ENCODE peak calls at places on chromosomes 3 and 15, in five cellular contexts. F is GM12864, O is cardiac muscle cell, V is transverse colon, G is fibroblast of pulmonary artery. C is an unnamed sample.

GRCh38 chr3:140509534-140509933 is 168.3 kb upstream of the TRIM42 start:
- DNase-seq in G (no peak), F (no peak), O (no peak), V (no peak), C (no peak)

GRCh38 chr3:188214442-188214841 is 60.5 kb downstream of the LPP start:
- DNase-seq in G (no peak), O (no peak), F (no peak), V (no peak), C (no peak)

GRCh38 chr15:68310178-68310810 is 32.7 kb downstream of the FEM1B start:
- DNase-seq in V (no peak), G (no peak), F (no peak), O (no peak), C (no peak)

GRCh38 chr3:142857056-142857455 is 31.8 kb downstream of the PCOLCE2 start:
- DNase-seq in G (peak; percentile 7), O (no peak), F (no peak), V (peak; percentile 27), C (no peak)

GRCh38 chr15:89167267-89168176 is 53.9 kb downstream of the RLBP1 start:
- DNase-seq in V (no peak), F (peak; percentile 47), G (peak; percentile 66), O (peak; percentile 53), C (no peak)

GRCh38 chr3:12960497-12960896 is 112.7 kb downstream of the IQSEC1 start:
- DNase-seq in O (no peak), G (no peak), F (no peak), V (no peak), C (no peak)

GRCh38 chr3:124519844-124520243 is 210.4 kb upstream of the UMPS start:
- DNase-seq in V (no peak), O (no peak), F (no peak), G (no peak), C (no peak)

GRCh38 chr15:22253676-22254408 is 173.5 kb downstream of the OR4M2 start:
- DNase-seq in G (no peak), O (no peak), F (peak; percentile 29), V (no peak), C (no peak)

GRCh38 chr3:170741756-170742530 is 128.1 kb downstream of the RPL22L1 start:
- DNase-seq in O (no peak), G (no peak), V (no peak), F (no peak), C (no peak)

GRCh38 chr3:117553461-117553860 is 843.9 kb downstream of the TUSC7 start:
- DNase-seq in O (peak; percentile 9), F (peak; percentile 13), G (peak; percentile 27), V (no peak), C (no peak)

GRCh38 chr3:32349184-32349583 is 42.5 kb upstream of the CMTM7 start:
- DNase-seq in O (no peak), V (no peak), F (no peak), G (no peak), C (no peak)

GRCh38 chr15:75650908-75651809 is 3.4 kb downstream of the SNX33 start:
- DNase-seq in V (peak; percentile 48), G (peak; percentile 35), O (peak; percentile 41), F (no peak), C (no peak)

GRCh38 chr3:170524072-170524471 is 61.8 kb downstream of the SLC7A14 start:
- DNase-seq in F (no peak), O (peak; percentile 18), G (peak; percentile 41), V (no peak), C (no peak)

GRCh38 chr15:52678468-52679231 is 538 bp downstream of the ATOSA start:
- DNase-seq in G (peak; percentile 68), V (peak; percentile 80), O (peak; percentile 72), F (no peak), C (no peak)

GRCh38 chr3:188212308-188212969 is 58.5 kb downstream of the LPP start:
- DNase-seq in O (peak; percentile 58), G (peak; percentile 67), F (no peak), V (no peak), C (peak; percentile 79)

GRCh38 chr3:37625690-37626089 is 236.0 kb upstream of the CTDSPL start:
- DNase-seq in O (peak; percentile 34), F (no peak), V (no peak), G (no peak), C (no peak)

GRCh38 chr3:50268703-50269451 is at the start of gene SEMA3B:
- DNase-seq in G (no peak), O (no peak), V (peak; percentile 89), F (no peak), C (no peak)

GRCh38 chr3:102096066-102096465 is 246.8 kb downstream of the NFKBIZ start:
- DNase-seq in O (no peak), G (no peak), F (no peak), V (no peak), C (no peak)

GRCh38 chr3:94619643-94620042 is 556.8 kb downstream of the NSUN3 start:
- DNase-seq in F (no peak), G (no peak), O (no peak), V (no peak), C (no peak)

GRCh38 chr15:83018477-83018876 is 7.0 kb upstream of the C15orf40 start:
- DNase-seq in G (no peak), F (no peak), O (no peak), V (no peak), C (no peak)

GRCh38 chr3:126523745-126524428 is at the start of gene CHST13:
- DNase-seq in O (peak; percentile 57), G (peak; percentile 30), F (no peak), V (peak; percentile 86), C (no peak)

GRCh38 chr3:14678015-14678503 is 3.1 kb downstream of the C3orf20 start:
- DNase-seq in F (no peak), V (no peak), O (no peak), G (no peak), C (no peak)

GRCh38 chr3:47910777-47911440 is 105.3 kb downstream of the MAP4 start:
- DNase-seq in G (peak; percentile 65), V (no peak), F (no peak), O (peak; percentile 42), C (peak; percentile 62)

GRCh38 chr15:72998226-72998625 is 54.0 kb upstream of the NEO1 start:
- DNase-seq in F (no peak), G (no peak), V (no peak), O (no peak), C (no peak)

GRCh38 chr15:31352911-31353811 is 26.5 kb downstream of the KLF13 start:
- DNase-seq in F (peak; percentile 59), O (peak; percentile 93), V (peak; percentile 78), G (peak; percentile 90), C (peak; percentile 67)

GRCh38 chr15:31352283-31352880 is 25.7 kb downstream of the KLF13 start:
- DNase-seq in F (no peak), O (peak; percentile 23), V (peak; percentile 67), G (no peak), C (no peak)

GRCh38 chr15:31350771-31351170 is 24.1 kb downstream of the KLF13 start:
- DNase-seq in V (no peak), G (no peak), O (no peak), F (no peak), C (no peak)

GRCh38 chr15:31357148-31357547 is 30.5 kb downstream of the KLF13 start:
- DNase-seq in O (no peak), G (no peak), V (no peak), F (no peak), C (no peak)

GRCh38 chr15:31353931-31354330 is 27.3 kb downstream of the KLF13 start:
- DNase-seq in G (no peak), O (peak; percentile 30), V (no peak), F (no peak), C (no peak)
- H3K4me3 ChIP-seq in G (no peak overlapping the region), O (no peak overlapping the region), V (no peak overlapping the region), F (no peak overlapping the region), C (peak overlapping the region; percentile 3)

DNA sequence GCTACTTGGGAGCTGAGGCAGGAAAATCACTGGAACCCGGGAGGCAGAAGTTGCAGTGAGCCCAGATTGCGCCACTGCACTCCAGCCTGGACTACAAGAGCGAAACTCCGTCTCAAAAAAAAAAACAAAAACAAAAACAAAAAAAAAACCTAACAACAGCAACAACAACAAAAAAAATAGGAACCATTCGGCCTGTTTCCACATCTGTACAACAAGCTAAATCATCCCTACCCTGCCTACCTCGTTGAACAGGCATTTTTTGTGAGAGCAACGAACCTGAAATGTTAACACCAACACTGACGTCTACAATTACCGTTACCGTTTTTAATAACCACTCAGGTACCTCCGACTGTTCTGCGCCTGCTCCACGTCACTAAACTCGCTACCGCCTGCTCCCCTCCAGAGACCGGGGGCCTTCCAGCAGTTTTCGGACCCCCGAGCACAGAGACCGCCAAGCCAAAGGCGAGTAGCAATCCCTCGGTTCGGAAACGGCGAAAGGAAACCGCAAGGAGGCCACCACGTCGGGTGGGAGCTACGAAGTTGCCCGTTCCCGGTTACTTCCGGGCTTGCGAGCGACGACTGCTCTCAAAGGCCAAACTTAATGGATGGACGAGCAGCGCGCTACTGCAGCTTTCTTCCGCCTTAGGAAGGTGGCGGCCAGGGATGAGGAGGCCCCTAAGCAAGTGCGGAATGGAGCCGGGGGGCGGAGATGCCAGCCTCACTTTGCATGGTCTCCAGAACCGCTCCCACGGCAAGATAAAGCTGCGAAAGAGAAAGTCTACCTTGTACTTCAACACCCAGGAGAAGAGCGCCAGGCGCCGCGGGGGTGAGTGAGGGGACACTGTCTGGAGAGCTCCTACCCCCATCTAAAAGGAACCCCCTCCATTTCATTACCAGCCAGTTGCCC is at the start of the genes PIGB and PIGBOS1:
- DNase-seq in O (peak; percentile 94), F (peak; percentile 86), V (peak; percentile 90), G (peak; percentile 94), C (peak; percentile 45)
- TF ChIP-seq CTCF in O (peak; percentile 16), F (no peak), V (no peak), G (no peak), C (no peak)

DNA sequence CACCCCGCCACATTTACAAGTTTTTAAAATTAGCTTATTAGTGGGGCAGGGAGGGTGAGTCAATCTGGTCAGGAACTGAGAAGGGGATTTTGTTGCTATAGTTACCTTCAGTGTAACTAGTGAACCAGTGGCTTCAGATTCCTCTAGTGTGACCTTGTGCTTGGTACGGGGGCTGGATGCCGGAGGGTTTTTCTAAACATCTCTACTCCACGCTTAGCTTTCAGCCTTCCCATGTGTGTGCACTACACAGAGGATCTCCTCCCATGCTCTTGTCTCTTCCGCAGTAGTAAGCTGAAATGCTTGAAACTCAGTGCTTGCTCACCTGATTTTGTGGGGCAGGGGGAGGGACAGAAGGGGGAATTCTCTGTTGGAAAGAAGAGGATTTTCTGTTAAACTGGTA is 67.9 kb upstream of the AKAP13 start:
- DNase-seq in G (peak; percentile 46), V (no peak), F (peak; percentile 58), O (peak; percentile 38), C (no peak)
- H3K4me3 ChIP-seq in G (no peak overlapping the region), V (no peak overlapping the region), F (peak overlapping the region; percentile 9), O (no peak overlapping the region), C (no peak overlapping the region)

GRCh38 chr3:31244929-31245817 is 287.6 kb upstream of the STT3B start:
- DNase-seq in V (no peak), G (peak; percentile 20), F (no peak), O (peak; percentile 7), C (no peak)
- TF ChIP-seq CTCF in V (no peak), G (no peak), F (no peak), O (no peak), C (no peak)

DNA sequence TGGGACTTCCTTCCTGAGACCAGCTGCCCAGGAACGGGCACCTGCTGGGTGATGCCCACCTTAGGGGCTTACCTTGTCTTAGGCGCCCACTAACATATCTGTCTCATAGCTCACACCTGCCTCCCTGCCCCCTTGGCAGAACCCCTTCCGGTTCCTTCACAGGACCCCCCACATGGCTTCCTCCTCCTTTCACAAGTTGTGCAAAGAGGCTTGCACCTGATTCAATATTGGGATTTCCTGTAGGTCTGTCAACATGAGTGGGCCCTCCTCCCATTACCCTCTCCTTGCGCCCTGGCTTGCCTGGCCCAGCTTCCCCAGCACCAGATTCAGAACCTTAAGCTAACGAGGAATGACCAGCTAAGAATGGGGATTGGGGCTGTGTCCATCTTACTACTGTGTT is 633 bp downstream of the THPO start:
- DNase-seq in V (no peak), F (no peak), G (no peak), O (no peak), C (no peak)
- H3K4me3 ChIP-seq in V (no peak overlapping the region), F (no peak overlapping the region), G (no peak overlapping the region), O (no peak overlapping the region), C (no peak overlapping the region)

GRCh38 chr3:72345980-72346379 is 502.3 kb downstream of the SHQ1 start:
- DNase-seq in G (no peak), F (no peak), V (no peak), O (no peak), C (no peak)
- TF ChIP-seq CTCF in G (no peak), F (no peak), V (no peak), O (no peak), C (no peak)